ENCODE peak calls at places on chromosome 15, in ten cellular contexts. O, X, A, P, F, M, W, L, Y and V are unnamed samples. For H3K4me1, the result is how much of the 10 kb centered on the place peaks cover.

GRCh38 chr15:44706946-44707636 is 4.0 kb downstream of the PATL2 start:
- DNase-seq in P (no peak), O (peak), L (no peak), Y (no peak), X (no peak), F (no peak), M (no peak), A (peak), W (no peak), V (no peak)

GRCh38 chr15:38768970-38769369 is 204.4 kb upstream of the RASGRP1 start:
- DNase-seq in P (peak), A (no peak), F (no peak), M (peak), L (no peak), W (no peak), O (no peak), Y (no peak), X (no peak), V (peak)

GRCh38 chr15:31323627-31324026 is 3.0 kb upstream of the KLF13 start:
- DNase-seq in W (no peak), L (no peak), O (no peak), F (no peak), P (no peak), Y (no peak), M (no peak), A (no peak), X (no peak), V (no peak)

GRCh38 chr15:73231661-73232443 is 136.9 kb downstream of the HCN4 start:
- DNase-seq in O (no peak), Y (no peak), W (no peak), M (no peak), A (no peak), F (no peak), X (no peak), P (no peak), L (no peak), V (no peak)

GRCh38 chr15:40092416-40093223 is 16.1 kb downstream of the BMF start:
- DNase-seq in L (peak), M (no peak), F (no peak), O (no peak), P (peak), X (no peak), Y (peak), A (peak), W (peak), V (no peak)

GRCh38 chr15:56587686-56588085 is 122.7 kb upstream of the MNS1 start:
- DNase-seq in L (no peak), O (no peak), X (no peak), Y (no peak), A (no peak), F (no peak), W (no peak), M (no peak), P (no peak), V (no peak)

GRCh38 chr15:81316267-81316666 is 7.7 kb downstream of the STARD5 start:
- DNase-seq in O (no peak), A (no peak), P (no peak), F (no peak), X (no peak), M (no peak), W (no peak), Y (no peak), L (no peak), V (no peak)

GRCh38 chr15:96889734-96890480 is 559.4 kb downstream of the NR2F2 start:
- DNase-seq in X (no peak), A (no peak), L (no peak), W (no peak), F (no peak), Y (no peak), P (no peak), M (no peak), O (no peak), V (no peak)

GRCh38 chr15:38593523-38593922 is 28.9 kb upstream of the RASGRP1 start:
- DNase-seq in F (no peak), M (no peak), O (peak), P (no peak), X (peak), L (no peak), Y (no peak), W (no peak), A (no peak), V (no peak)

GRCh38 chr15:81754078-81754477 is 291.7 kb downstream of the MEX3B start:
- DNase-seq in A (no peak), Y (no peak), F (no peak), O (no peak), X (no peak), W (no peak), M (no peak), L (no peak), P (no peak), V (no peak)

GRCh38 chr15:50718700-50719125 is 32.1 kb upstream of the TRPM7 start:
- DNase-seq in F (no peak), P (no peak), O (no peak), A (no peak), L (no peak), X (no peak), W (no peak), Y (no peak), M (no peak), V (no peak)

GRCh38 chr15:32828507-32829186 is 110.8 kb downstream of the GREM1 start:
- DNase-seq in O (no peak), W (no peak), M (no peak), X (peak), A (no peak), L (no peak), Y (no peak), P (no peak), F (no peak), V (no peak)

GRCh38 chr15:51401872-51402517 is 60.5 kb downstream of the GLDN start:
- DNase-seq in L (peak), Y (no peak), P (no peak), O (peak), A (peak), F (no peak), M (no peak), W (peak), X (peak), V (no peak)

GRCh38 chr15:29139540-29140459 is 129.8 kb downstream of the NSMCE3 start:
- DNase-seq in F (no peak), L (no peak), P (no peak), O (peak), W (peak), A (peak), M (peak), X (peak), Y (peak), V (no peak)

GRCh38 chr15:64249406-64249805 is 86.6 kb upstream of the PPIB start:
- DNase-seq in X (no peak), W (no peak), A (no peak), Y (no peak), L (no peak), P (no peak), O (no peak), F (no peak), M (no peak), V (no peak)

GRCh38 chr15:80662129-80662528 is 33.0 kb upstream of the ABHD17C start:
- DNase-seq in W (no peak), Y (no peak), P (no peak), A (no peak), F (no peak), X (no peak), O (no peak), L (no peak), M (no peak), V (no peak)

GRCh38 chr15:74727727-74728126 is 2.4 kb upstream of the CYP1A1 start:
- DNase-seq in Y (peak), O (peak), W (peak), L (no peak), A (no peak), F (no peak), M (no peak), X (no peak), P (no peak), V (no peak)

GRCh38 chr15:40909662-40910625 is 15.7 kb downstream of the VPS18 start:
- DNase-seq in P (no peak), A (no peak), X (no peak), O (no peak), W (peak), F (no peak), L (no peak), Y (no peak), M (no peak), V (no peak)

GRCh38 chr15:44779761-44780160 is 43.4 kb downstream of the TRIM69 start:
- DNase-seq in Y (no peak), P (no peak), A (no peak), X (no peak), O (no peak), M (no peak), W (no peak), L (no peak), F (no peak), V (no peak)

GRCh38 chr15:76433798-76434400 is 97.3 kb downstream of the ISL2 start:
- DNase-seq in M (no peak), F (no peak), Y (no peak), W (no peak), O (no peak), A (no peak), X (no peak), L (no peak), P (no peak), V (no peak)

GRCh38 chr15:47473857-47474256 is 243.4 kb upstream of the SEMA6D start:
- DNase-seq in Y (peak), W (no peak), L (no peak), P (peak), O (no peak), F (no peak), X (no peak), A (peak), M (no peak), V (peak)

GRCh38 chr15:29095746-29096145 is 173.9 kb downstream of the NSMCE3 start:
- DNase-seq in M (no peak), O (no peak), W (no peak), L (no peak), F (no peak), P (no peak), A (no peak), X (no peak), Y (peak), V (no peak)

GRCh38 chr15:74723754-74724334 is 1.5 kb downstream of the CYP1A1 start:
- DNase-seq in M (no peak), O (no peak), Y (no peak), X (peak), W (peak), P (no peak), A (no peak), L (no peak), F (no peak), V (no peak)

GRCh38 chr15:76330281-76330680 is 6.3 kb upstream of the ISL2 start:
- DNase-seq in W (peak), P (no peak), L (no peak), X (peak), A (peak), Y (no peak), F (no peak), M (no peak), O (peak), V (peak)

DNA sequence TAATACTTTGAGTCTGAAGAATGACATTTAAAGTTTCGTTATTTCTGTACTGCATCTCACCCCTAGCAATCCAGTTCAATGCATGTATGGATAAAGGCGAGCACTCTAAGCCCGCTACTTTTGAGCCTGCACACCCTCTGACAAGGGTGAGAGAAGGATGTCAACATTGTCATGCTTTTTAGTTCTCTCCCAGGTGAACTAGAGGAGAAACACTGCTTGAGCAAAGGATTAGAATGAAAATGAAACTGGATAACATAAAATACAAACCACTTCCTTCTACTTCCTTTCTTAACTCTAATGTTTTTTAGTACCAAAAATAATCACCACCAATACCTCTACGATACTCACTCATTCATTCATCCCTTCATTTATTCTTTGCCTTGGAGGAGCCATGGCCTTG is 588.7 kb upstream of the NR2F2 start:
- DNase-seq in L (no peak), F (no peak), X (no peak), M (no peak), P (no peak), O (no peak), Y (no peak), A (no peak), W (no peak), V (no peak)
- TF ChIP-seq EP300 in L (no peak), F (no peak), X (no peak), M (no peak), P (no peak), O (no peak), Y (no peak), A (no peak), W (no peak), V (no peak)

GRCh38 chr15:35141743-35142356 is 56.8 kb upstream of the NANOGP8 start:
- DNase-seq in L (no peak), A (no peak), W (no peak), P (no peak), M (no peak), F (no peak), X (no peak), Y (no peak), O (no peak), V (no peak)
- H3K4me1 ChIP-seq in L (under half), A (under half), W (under half), P (under half), M (under half), F (under half), X (under half), Y (under half), O (under half), V (under half)

GRCh38 chr15:70112018-70112395 is 14.3 kb upstream of the TLE3 start:
- DNase-seq in X (no peak), O (no peak), F (no peak), A (no peak), P (no peak), Y (no peak), L (no peak), W (peak), M (no peak), V (no peak)
- TF ChIP-seq EP300 in X (no peak), O (no peak), F (no peak), A (no peak), P (no peak), Y (no peak), L (no peak), W (no peak), M (no peak), V (no peak)

GRCh38 chr15:59646271-59646670 is 11.0 kb downstream of the GTF2A2 start:
- DNase-seq in X (no peak), F (no peak), L (no peak), M (no peak), Y (no peak), O (no peak), P (no peak), A (no peak), W (no peak), V (no peak)
- H3K4me1 ChIP-seq in X (under half), F (under half), L (under half), M (under half), Y (under half), O (under half), P (under half), A (under half), W (under half), V (under half)